ENCODE peak calls at places on chromosomes 16 and 17, in seven cellular contexts. Z is H1, H is trophoblast cell, E is H9, V is neuronal stem cell, Y is IMR-90, W is mesendoderm. A is an unnamed sample.

GRCh38 chr17:59776577-59776976 is 69.1 kb downstream of the VMP1 start:
- DNase-seq in Z (no peak), H (peak; percentile 83), E (no peak), V (no peak), Y (no peak), W (no peak), A (no peak)

GRCh38 chr17:50904522-50905459 is 38.6 kb upstream of the TOB1 start:
- DNase-seq in Z (peak; percentile 72), H (peak; percentile 62), E (no peak), V (no peak), Y (no peak), W (no peak), A (no peak)

GRCh38 chr17:77734371-77735050 is 224.0 kb upstream of the TNRC6C start:
- DNase-seq in Z (peak; percentile 68), H (no peak), E (peak; percentile 83), V (no peak), Y (peak; percentile 16), W (peak; percentile 76), A (peak; percentile 22)

GRCh38 chr17:79730769-79731483 is at the start of gene ENPP7:
- DNase-seq in Z (no peak), H (no peak), E (no peak), V (no peak), Y (no peak), W (no peak), A (no peak)

GRCh38 chr16:49455991-49456745 is 82.6 kb downstream of the C16orf78 start:
- DNase-seq in Z (no peak), H (no peak), E (peak; percentile 10), V (no peak), Y (no peak), W (no peak), A (no peak)

GRCh38 chr16:10738231-10739077 is 5.2 kb upstream of the NUBP1 start:
- DNase-seq in Z (no peak), H (peak; percentile 91), E (peak; percentile 36), V (no peak), Y (peak; percentile 78), W (peak; percentile 71), A (peak; percentile 89)

GRCh38 chr16:29226782-29227181 is 179.7 kb downstream of the NPIPB11 start:
- DNase-seq in Z (no peak), H (no peak), E (no peak), V (no peak), Y (no peak), W (no peak), A (no peak)

GRCh38 chr16:86961133-86961720 is 356.0 kb downstream of the C16orf95 start:
- DNase-seq in Z (no peak), H (no peak), E (no peak), V (no peak), Y (peak; percentile 72), W (no peak), A (no peak)

GRCh38 chr16:89164436-89164835 is 7.1 kb upstream of the CDH15 start:
- DNase-seq in Z (no peak), H (no peak), E (no peak), V (peak; percentile 40), Y (no peak), W (no peak), A (no peak)

GRCh38 chr17:11996722-11997146 is 541 bp downstream of the ZNF18 start:
- DNase-seq in Z (no peak), H (peak; percentile 45), E (no peak), V (no peak), Y (peak; percentile 28), W (peak; percentile 56), A (peak; percentile 65)

GRCh38 chr16:9836118-9836736 is 346.0 kb downstream of the GRIN2A start:
- DNase-seq in Z (no peak), H (peak; percentile 42), E (no peak), V (peak; percentile 55), Y (no peak), W (no peak), A (no peak)

GRCh38 chr16:68539704-68540370 is 746 bp downstream of the ZFP90 start:
- DNase-seq in Z (peak; percentile 65), H (peak; percentile 14), E (peak; percentile 31), V (no peak), Y (no peak), W (peak; percentile 24), A (peak; percentile 24)

GRCh38 chr17:979211-979538 is 401 bp downstream of the NXN start:
- DNase-seq in Z (no peak), H (no peak), E (no peak), V (no peak), Y (no peak), W (no peak), A (no peak)

GRCh38 chr17:978110-979093 is 1.2 kb downstream of the NXN start:
- DNase-seq in Z (peak; percentile 61), H (no peak), E (no peak), V (peak; percentile 42), Y (peak; percentile 61), W (peak; percentile 48), A (peak; percentile 68)

GRCh38 chr17:979539-980405 is at the start of gene NXN:
- DNase-seq in Z (peak; percentile 98), H (peak; percentile 78), E (peak; percentile 91), V (peak; percentile 83), Y (peak; percentile 65), W (peak; percentile 87), A (peak; percentile 66)

GRCh38 chr17:981292-981658 is 1.7 kb upstream of the NXN start:
- DNase-seq in Z (no peak), H (no peak), E (no peak), V (no peak), Y (no peak), W (no peak), A (no peak)

GRCh38 chr17:980406-981291 is 1.1 kb upstream of the NXN start:
- DNase-seq in Z (no peak), H (peak; percentile 96), E (peak; percentile 89), V (peak; percentile 79), Y (peak; percentile 82), W (peak; percentile 90), A (peak; percentile 91)
- H3K9ac ChIP-seq in Z (peak overlapping the region; percentile 61), H (no peak overlapping the region), E (no peak overlapping the region), V (peak overlapping the region; percentile 83), Y (peak overlapping the region; percentile 53), W (peak overlapping the region; percentile 84), A (peak overlapping the region; percentile 78)

GRCh38 chr16:17468611-17469010 is 2.1 kb downstream of the XYLT1 start:
- DNase-seq in Z (no peak), H (no peak), E (no peak), V (no peak), Y (no peak), W (no peak), A (no peak)
- H2AK5ac ChIP-seq in Z (no peak overlapping the region), H (no peak overlapping the region), E (no peak overlapping the region), V (no peak overlapping the region), Y (no peak overlapping the region), W (no peak overlapping the region), A (no peak overlapping the region)

GRCh38 chr17:29002811-29003210 is 3.0 kb downstream of the SEZ6 start:
- DNase-seq in Z (no peak), H (no peak), E (no peak), V (no peak), Y (no peak), W (no peak), A (no peak)
- H3K9ac ChIP-seq in Z (no peak overlapping the region), H (no peak overlapping the region), E (no peak overlapping the region), V (no peak overlapping the region), Y (no peak overlapping the region), W (no peak overlapping the region), A (no peak overlapping the region)

DNA sequence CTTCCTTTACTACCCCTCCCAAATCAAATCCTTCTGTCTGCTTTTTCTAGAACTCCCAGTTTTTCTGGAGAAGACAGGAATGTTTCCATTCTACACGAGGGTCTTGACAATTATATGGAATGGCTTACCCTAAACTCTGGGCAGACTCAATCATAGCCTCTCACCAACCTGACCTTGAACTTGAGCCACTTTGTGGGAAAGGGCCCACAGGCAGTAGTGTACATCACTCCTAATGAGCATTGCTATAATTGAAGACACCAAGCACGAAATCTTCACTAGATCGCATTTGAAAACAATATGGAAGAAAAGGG is 1.6 kb upstream of the HOXB13 start:
- DNase-seq in Z (no peak), H (no peak), E (no peak), V (no peak), Y (no peak), W (no peak), A (no peak)
- H2AK5ac ChIP-seq in Z (no peak overlapping the region), H (no peak overlapping the region), E (no peak overlapping the region), V (no peak overlapping the region), Y (no peak overlapping the region), W (no peak overlapping the region), A (no peak overlapping the region)

GRCh38 chr17:7916383-7916677 is 241 bp upstream of the RNF227 start:
- DNase-seq in Z (no peak), H (no peak), E (no peak), V (no peak), Y (no peak), W (no peak), A (no peak)
- H3K9ac ChIP-seq in Z (no peak overlapping the region), H (no peak overlapping the region), E (no peak overlapping the region), V (no peak overlapping the region), Y (peak overlapping the region; percentile 72), W (no peak overlapping the region), A (peak overlapping the region; percentile 89)

DNA sequence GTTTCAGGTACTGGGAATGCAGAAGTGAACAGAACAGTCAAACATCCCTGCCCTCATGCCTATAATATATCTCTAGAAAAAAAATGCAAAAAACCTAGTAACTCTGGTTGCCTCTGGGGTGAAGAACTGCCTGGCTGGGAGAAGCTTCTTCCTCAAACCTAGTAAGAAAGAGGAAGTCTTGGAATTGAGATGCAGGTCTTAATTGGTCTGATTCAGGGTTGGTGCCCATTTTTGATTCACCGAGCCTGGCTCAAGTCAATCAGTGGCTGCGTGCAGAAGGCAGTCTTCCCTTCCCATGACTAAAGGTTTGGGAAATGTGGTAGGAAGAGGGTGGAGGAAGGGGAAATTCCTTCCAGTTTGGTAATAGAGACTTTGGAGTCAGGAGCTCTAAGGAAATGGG is 22.4 kb downstream of the CDRT15 start:
- DNase-seq in Z (no peak), H (peak; percentile 53), E (no peak), V (no peak), Y (peak; percentile 24), W (no peak), A (no peak)
- H2AK5ac ChIP-seq in Z (no peak overlapping the region), H (no peak overlapping the region), E (no peak overlapping the region), V (no peak overlapping the region), Y (no peak overlapping the region), W (no peak overlapping the region), A (no peak overlapping the region)

GRCh38 chr17:29608986-29609385 is 13.7 kb downstream of the CORO6 start:
- DNase-seq in Z (no peak), H (no peak), E (no peak), V (no peak), Y (no peak), W (no peak), A (no peak)
- H3K9ac ChIP-seq in Z (no peak overlapping the region), H (no peak overlapping the region), E (no peak overlapping the region), V (no peak overlapping the region), Y (no peak overlapping the region), W (no peak overlapping the region), A (no peak overlapping the region)